ENCODE peak calls at places on chromosomes 12 and 14, in ten cellular contexts. I, X, H, U, T, L, B, O, V and M are unnamed samples.

GRCh38 chr12:120762093-120762492 is 36.5 kb downstream of the ACADS start:
- DNase-seq in X (no peak), T (no peak), B (no peak), H (peak), L (no peak), V (no peak), I (no peak), U (no peak), O (no peak), M (no peak)

GRCh38 chr12:98595152-98595988 is 1.9 kb downstream of the SLC25A3 start:
- DNase-seq in T (peak), B (no peak), V (no peak), O (peak), L (no peak), U (no peak), I (no peak), H (no peak), X (no peak), M (no peak)

GRCh38 chr14:56189306-56189705 is 71.1 kb downstream of the PELI2 start:
- DNase-seq in L (no peak), U (no peak), H (no peak), I (no peak), T (peak), O (peak), X (no peak), V (no peak), B (no peak), M (peak)

GRCh38 chr12:29187756-29188155 is 38.7 kb downstream of the FAR2 start:
- DNase-seq in I (no peak), V (no peak), B (no peak), T (no peak), H (no peak), U (no peak), O (no peak), L (no peak), X (no peak), M (no peak)

GRCh38 chr12:100574262-100575074 is 984 bp downstream of the GAS2L3 start:
- DNase-seq in U (peak), X (peak), L (peak), H (peak), T (no peak), I (no peak), O (no peak), B (no peak), V (peak), M (no peak)

GRCh38 chr14:105091335-105092123 is 26.3 kb upstream of the GPR132 start:
- DNase-seq in O (no peak), V (peak), X (peak), H (peak), I (peak), U (no peak), B (peak), L (peak), T (no peak), M (peak)

GRCh38 chr14:21455592-21455911 is 371 bp downstream of the CHD8 start:
- DNase-seq in I (no peak), V (no peak), H (peak), U (no peak), L (no peak), B (no peak), T (no peak), O (no peak), X (no peak), M (no peak)

GRCh38 chr12:40216516-40217288 is 8.1 kb upstream of the LRRK2 start:
- DNase-seq in I (no peak), H (no peak), X (no peak), L (no peak), O (no peak), T (no peak), U (no peak), B (no peak), V (no peak), M (no peak)

GRCh38 chr12:54993181-54993835 is 8.7 kb upstream of the TESPA1 start:
- DNase-seq in X (no peak), U (peak), O (peak), T (peak), I (peak), V (peak), L (no peak), H (peak), B (peak), M (peak)

GRCh38 chr12:64938179-64938578 is 113.7 kb downstream of the TBC1D30 start:
- DNase-seq in U (no peak), X (no peak), I (no peak), O (no peak), B (no peak), L (no peak), V (no peak), H (no peak), T (no peak), M (no peak)
- H3K27ac ChIP-seq in U (no peak), X (no peak), I (no peak), O (no peak), B (no peak), L (no peak), V (no peak), H (no peak), T (no peak), M (no peak)

GRCh38 chr12:712172-712863 is 40.1 kb upstream of the WNK1 start:
- DNase-seq in O (no peak), U (no peak), X (no peak), L (no peak), I (no peak), T (peak), H (peak), B (no peak), V (no peak), M (peak)
- H3K27ac ChIP-seq in O (no peak), U (no peak), X (peak), L (no peak), I (no peak), T (no peak), H (no peak), B (no peak), V (peak), M (no peak)

GRCh38 chr12:3152013-3152412 is 74.8 kb downstream of the TSPAN9 start:
- DNase-seq in H (peak), O (no peak), B (no peak), X (no peak), T (no peak), I (no peak), U (peak), L (peak), V (no peak), M (no peak)

GRCh38 chr12:3148366-3149000 is 71.3 kb downstream of the TSPAN9 start:
- DNase-seq in U (no peak), T (peak), O (no peak), I (peak), H (peak), X (peak), L (peak), B (no peak), V (peak), M (no peak)

GRCh38 chr12:3149505-3150307 is 72.5 kb downstream of the TSPAN9 start:
- DNase-seq in O (no peak), L (peak), X (no peak), U (no peak), T (no peak), B (no peak), V (no peak), I (no peak), H (peak), M (no peak)

GRCh38 chr12:3150820-3151590 is 73.8 kb downstream of the TSPAN9 start:
- DNase-seq in L (peak), X (no peak), B (no peak), I (no peak), H (peak), V (no peak), T (peak), O (no peak), U (peak), M (no peak)

DNA sequence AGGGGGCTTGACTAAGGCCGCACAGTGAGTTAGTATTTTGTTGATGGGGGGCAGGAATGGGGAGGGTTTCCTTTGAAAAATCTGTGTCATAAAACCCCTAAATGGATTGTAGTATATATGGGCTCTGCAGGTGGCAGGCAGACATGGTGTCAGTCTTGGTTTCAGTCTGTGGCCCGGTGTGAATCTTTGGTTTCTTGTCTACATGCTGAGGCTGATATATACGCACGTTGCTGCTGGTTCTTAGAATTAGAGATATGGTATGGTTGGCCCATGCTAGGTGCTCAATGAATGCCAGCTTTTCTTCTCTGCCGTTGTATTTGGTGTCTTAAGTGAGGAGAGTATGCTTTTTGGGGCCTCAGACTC is 73.1 kb downstream of the TSPAN9 start:
- DNase-seq in H (peak), I (no peak), U (no peak), L (no peak), B (no peak), O (no peak), V (no peak), X (no peak), T (no peak), M (no peak)
- H3K27ac ChIP-seq in H (no peak), I (no peak), U (peak), L (peak), B (no peak), O (no peak), V (peak), X (peak), T (no peak), M (no peak)

DNA sequence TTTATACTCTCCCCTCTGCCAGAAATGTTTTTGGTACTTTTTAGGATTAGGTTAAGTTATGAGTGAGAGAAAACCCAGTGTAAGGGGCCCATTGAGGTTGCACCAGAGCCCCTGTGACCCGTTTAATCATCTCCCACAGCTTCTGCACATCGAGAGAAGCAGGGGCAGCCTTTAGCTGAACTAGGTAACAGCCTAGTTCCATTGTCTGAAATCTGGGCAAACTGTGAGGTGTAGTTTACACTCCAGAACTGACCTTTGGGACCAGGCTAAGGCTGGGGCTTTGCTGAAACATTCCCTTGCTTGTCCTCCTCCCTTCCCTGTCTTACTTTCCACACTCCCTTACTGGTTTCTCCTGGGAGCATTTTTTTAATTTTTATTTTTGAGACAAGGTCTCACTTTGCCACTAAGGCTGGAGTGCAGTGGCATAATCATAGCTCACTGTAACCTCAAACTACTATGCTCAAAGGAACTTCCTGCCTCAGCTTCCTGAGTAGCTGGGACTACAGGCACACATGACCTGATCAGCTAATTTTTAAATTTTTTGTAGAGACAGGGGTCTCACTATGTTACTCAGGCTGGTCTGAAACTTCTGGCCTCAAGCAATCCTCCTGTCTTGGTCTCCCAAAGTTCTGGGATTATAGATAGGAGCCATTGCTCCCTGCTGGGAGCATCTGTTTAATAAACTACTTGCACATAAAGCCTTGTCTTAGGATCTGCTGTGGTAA is 25.9 kb upstream of the DHRS2 start:
- DNase-seq in X (no peak), B (no peak), T (no peak), I (no peak), U (no peak), L (no peak), O (no peak), V (no peak), H (no peak), M (no peak)
- H3K27ac ChIP-seq in X (no peak), B (no peak), T (no peak), I (no peak), U (no peak), L (no peak), O (no peak), V (no peak), H (no peak), M (no peak)

GRCh38 chr14:47921133-47921532 is 245.7 kb upstream of the MDGA2 start:
- DNase-seq in V (no peak), U (no peak), I (no peak), X (no peak), H (no peak), O (no peak), B (no peak), L (no peak), T (no peak), M (no peak)
- H3K27ac ChIP-seq in V (no peak), U (no peak), I (no peak), X (no peak), H (no peak), O (no peak), B (no peak), L (no peak), T (no peak), M (no peak)